ENCODE peak calls at places on chromosome 16, in nine cellular contexts. G is fibroblast of lung; U is tibial artery; P is kidney epithelial cell; H is CD8-positive, alpha-beta T cell; Q is hepatocyte; T is psoas muscle; N is A549; F is astrocyte of the spinal cord. O is an unnamed sample.

GRCh38 chr16:392450-393027 is 4.5 kb upstream of the NME4 start:
- DNase-seq in G (no peak), U (no peak), P (no peak), H (no peak), Q (no peak), T (no peak), N (no peak), F (no peak), O (no peak)

GRCh38 chr16:23516366-23517137 is 6.3 kb upstream of the GGA2 start:
- DNase-seq in G (no peak), U (no peak), P (no peak), H (no peak), Q (no peak), T (no peak), N (no peak), F (no peak), O (no peak)

GRCh38 chr16:14374451-14375131 is 255.5 kb downstream of the PARN start:
- DNase-seq in G (no peak), U (no peak), P (no peak), H (no peak), Q (no peak), T (no peak), N (no peak), F (no peak), O (no peak)

GRCh38 chr16:17744903-17745581 is 274.3 kb upstream of the XYLT1 start:
- DNase-seq in G (peak), U (no peak), P (no peak), H (no peak), Q (no peak), T (no peak), N (no peak), F (no peak), O (no peak)

GRCh38 chr16:20969386-20969785 is 68.8 kb downstream of the LYRM1 start:
- DNase-seq in G (no peak), U (no peak), P (no peak), H (no peak), Q (no peak), T (no peak), N (no peak), F (no peak), O (no peak)

GRCh38 chr16:3861808-3862451 is 18.6 kb downstream of the CREBBP start:
- DNase-seq in G (peak), U (no peak), P (no peak), H (no peak), Q (no peak), T (no peak), N (no peak), F (peak), O (no peak)

GRCh38 chr16:81018496-81018895 is 11.5 kb downstream of the CENPN start:
- DNase-seq in G (no peak), U (no peak), P (no peak), H (no peak), Q (no peak), T (no peak), N (no peak), F (no peak), O (no peak)

GRCh38 chr16:89431158-89431584 is 59.2 kb downstream of the ANKRD11 start:
- DNase-seq in G (peak), U (no peak), P (peak), H (no peak), Q (peak), T (no peak), N (peak), F (peak), O (no peak)

GRCh38 chr16:54398986-54399385 is 112.4 kb upstream of the IRX3 start:
- DNase-seq in G (no peak), U (no peak), P (no peak), H (no peak), Q (no peak), T (no peak), N (no peak), F (no peak), O (no peak)

GRCh38 chr16:58235663-58236062 is 37.8 kb upstream of the CSNK2A2 start:
- DNase-seq in G (no peak), U (no peak), P (no peak), H (no peak), Q (no peak), T (no peak), N (no peak), F (no peak), O (no peak)
- H3K4me3 ChIP-seq in G (no peak), U (no peak), P (no peak), H (no peak), Q (no peak), T (no peak), N (peak), F (no peak), O (no peak)

GRCh38 chr16:86984975-86985655 is 332.1 kb downstream of the C16orf95 start:
- DNase-seq in G (no peak), U (no peak), P (no peak), H (no peak), Q (peak), T (no peak), N (no peak), F (no peak), O (no peak)

GRCh38 chr16:86986809-86987487 is 330.2 kb downstream of the C16orf95 start:
- DNase-seq in G (no peak), U (no peak), P (no peak), H (no peak), Q (no peak), T (no peak), N (no peak), F (no peak), O (no peak)

GRCh38 chr16:86985656-86986030 is 331.5 kb downstream of the C16orf95 start:
- DNase-seq in G (no peak), U (no peak), P (no peak), H (no peak), Q (no peak), T (no peak), N (no peak), F (no peak), O (no peak)

GRCh38 chr16:86984286-86984685 is 332.9 kb downstream of the C16orf95 start:
- DNase-seq in G (no peak), U (no peak), P (no peak), H (no peak), Q (no peak), T (no peak), N (no peak), F (no peak), O (no peak)

DNA sequence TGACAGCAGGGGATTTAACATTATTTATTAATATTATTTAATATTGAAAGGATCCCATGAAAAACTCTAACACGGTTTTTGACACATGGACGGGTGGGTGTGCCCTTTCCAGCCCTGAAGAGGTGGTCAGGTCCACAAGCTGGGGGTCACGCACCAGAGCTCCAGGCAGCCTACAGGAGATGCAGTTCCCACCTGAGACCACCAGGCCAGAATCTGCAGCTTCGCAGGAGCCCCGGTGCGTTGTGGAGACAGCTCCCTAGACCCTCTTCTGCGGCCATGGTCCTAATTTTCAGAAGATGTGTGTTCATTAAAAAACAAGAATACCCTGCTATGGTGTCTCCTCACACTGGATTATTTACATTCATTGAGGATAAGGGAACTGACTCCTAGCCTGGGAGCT is 331.1 kb downstream of the C16orf95 start:
- DNase-seq in G (no peak), U (no peak), P (no peak), H (no peak), Q (no peak), T (no peak), N (no peak), F (no peak), O (no peak)
- TF ChIP-seq CTCF in G (no peak), U (no peak), P (no peak), H (no peak), Q (no peak), T (no peak), N (no peak), F (no peak), O (peak)

GRCh38 chr16:27367463-27368357 is 34.3 kb upstream of the IL21R start:
- DNase-seq in G (peak), U (peak), P (no peak), H (peak), Q (peak), T (peak), N (peak), F (peak), O (peak)
- H3K4me3 ChIP-seq in G (no peak), U (peak), P (no peak), H (peak), Q (no peak), T (peak), N (no peak), F (no peak), O (no peak)

GRCh38 chr16:73877148-73877547 is 419.5 kb upstream of the PSMD7 start:
- DNase-seq in G (no peak), U (no peak), P (no peak), H (no peak), Q (no peak), T (no peak), N (no peak), F (no peak), O (no peak)
- TF ChIP-seq CTCF in G (no peak), U (no peak), P (no peak), H (no peak), Q (no peak), T (no peak), N (no peak), F (no peak), O (no peak)

O was measured in astrocyte of the cerebellum.